ENCODE peak calls at places on chromosomes 1 and 21, in eight cellular contexts. M, Z, S, Q, B, K, C and V are unnamed samples.

GRCh38 chr1:76115186-76115585 is 40.6 kb downstream of the ST6GALNAC3 start:
- DNase-seq in M (no peak), Z (no peak), S (no peak), Q (no peak), B (no peak), K (no peak), C (no peak), V (no peak)

GRCh38 chr1:145706282-145706681 is 886 bp downstream of the PDZK1 start:
- DNase-seq in M (no peak), Z (no peak), S (peak), Q (no peak), B (no peak), K (no peak), C (no peak), V (no peak)

GRCh38 chr1:27487927-27488522 is 1.9 kb downstream of the WASF2 start:
- DNase-seq in M (no peak), Z (no peak), S (no peak), Q (no peak), B (no peak), K (peak), C (no peak), V (no peak)

GRCh38 chr1:40860706-40861226 is 1.4 kb downstream of the CITED4 start:
- DNase-seq in M (no peak), Z (no peak), S (no peak), Q (no peak), B (no peak), K (no peak), C (no peak), V (no peak)

GRCh38 chr1:29746076-29746665 is 509.8 kb downstream of the PTPRU start:
- DNase-seq in M (no peak), Z (no peak), S (no peak), Q (no peak), B (no peak), K (no peak), C (no peak), V (no peak)

GRCh38 chr1:115289940-115290339 is 48.1 kb downstream of the NGF start:
- DNase-seq in M (no peak), Z (no peak), S (no peak), Q (no peak), B (no peak), K (no peak), C (no peak), V (no peak)

GRCh38 chr1:4700801-4701200 is 46.4 kb downstream of the AJAP1 start:
- DNase-seq in M (no peak), Z (no peak), S (no peak), Q (no peak), B (no peak), K (peak), C (peak), V (no peak)

GRCh38 chr1:48889615-48890014 is 112.9 kb upstream of the BEND5 start:
- DNase-seq in M (no peak), Z (no peak), S (no peak), Q (no peak), B (no peak), K (no peak), C (no peak), V (no peak)

GRCh38 chr1:23370744-23371710 is 1.4 kb upstream of the ZNF436 start:
- DNase-seq in M (peak), Z (peak), S (no peak), Q (no peak), B (no peak), K (no peak), C (no peak), V (no peak)

GRCh38 chr1:58785424-58786058 is 1.7 kb upstream of the JUN start:
- DNase-seq in M (peak), Z (peak), S (peak), Q (peak), B (no peak), K (no peak), C (no peak), V (no peak)

GRCh38 chr1:14626869-14627607 is 28.6 kb downstream of the KAZN start:
- DNase-seq in M (no peak), Z (peak), S (no peak), Q (no peak), B (no peak), K (peak), C (no peak), V (no peak)

GRCh38 chr1:233105225-233105624 is 154.8 kb downstream of the NTPCR start:
- DNase-seq in M (no peak), Z (no peak), S (peak), Q (no peak), B (peak), K (no peak), C (no peak), V (no peak)

GRCh38 chr1:226708342-226708780 is 30.7 kb downstream of the ITPKB start:
- DNase-seq in M (no peak), Z (no peak), S (peak), Q (no peak), B (peak), K (no peak), C (no peak), V (no peak)

GRCh38 chr1:27521336-27522147 is 31.6 kb upstream of the WASF2 start:
- DNase-seq in M (no peak), Z (no peak), S (no peak), Q (peak), B (no peak), K (no peak), C (no peak), V (no peak)

GRCh38 chr1:222073307-222073995 is 331.6 kb upstream of the DUSP10 start:
- DNase-seq in M (no peak), Z (no peak), S (peak), Q (no peak), B (peak), K (no peak), C (no peak), V (no peak)

GRCh38 chr1:2894381-2895041 is 93.0 kb upstream of the TTC34 start:
- DNase-seq in M (no peak), Z (no peak), S (no peak), Q (no peak), B (no peak), K (no peak), C (no peak), V (no peak)

GRCh38 chr1:227357229-227358078 is 39.2 kb upstream of the CDC42BPA start:
- DNase-seq in M (no peak), Z (peak), S (peak), Q (no peak), B (peak), K (no peak), C (no peak), V (no peak)

GRCh38 chr1:159752135-159752580 is 28.6 kb upstream of the DUSP23 start:
- DNase-seq in M (no peak), Z (no peak), S (peak), Q (no peak), B (peak), K (no peak), C (no peak), V (peak)

GRCh38 chr1:247966520-247967204 is 1.6 kb downstream of the OR2AK2 start:
- DNase-seq in M (no peak), Z (no peak), S (no peak), Q (no peak), B (no peak), K (no peak), C (no peak), V (no peak)

GRCh38 chr1:55476445-55477015 is 261.4 kb upstream of the USP24 start:
- DNase-seq in M (no peak), Z (no peak), S (no peak), Q (no peak), B (no peak), K (no peak), C (no peak), V (no peak)

GRCh38 chr1:231266811-231267322 is 25.9 kb downstream of the GNPAT start:
- DNase-seq in M (no peak), Z (no peak), S (peak), Q (no peak), B (no peak), K (no peak), C (no peak), V (no peak)

GRCh38 chr1:211900411-211900810 is 69.8 kb upstream of the LPGAT1 start:
- DNase-seq in M (no peak), Z (no peak), S (no peak), Q (no peak), B (no peak), K (no peak), C (no peak), V (no peak)

GRCh38 chr1:220278991-220279390 is 6.7 kb upstream of the RAB3GAP2 start:
- DNase-seq in M (no peak), Z (no peak), S (peak), Q (no peak), B (no peak), K (no peak), C (no peak), V (no peak)

GRCh38 chr1:227917081-227917950 is 30.4 kb downstream of the WNT9A start:
- DNase-seq in M (no peak), Z (no peak), S (no peak), Q (no peak), B (no peak), K (peak), C (peak), V (no peak)

GRCh38 chr1:37167479-37167878 is 133.2 kb upstream of the GRIK3 start:
- DNase-seq in M (no peak), Z (no peak), S (no peak), Q (no peak), B (no peak), K (no peak), C (no peak), V (no peak)

GRCh38 chr1:161486806-161487482 is 18.3 kb upstream of the FCGR2A start:
- DNase-seq in M (peak), Z (peak), S (peak), Q (peak), B (peak), K (peak), C (peak), V (peak)

GRCh38 chr1:8551057-8551456 is 233.1 kb downstream of the SLC45A1 start:
- DNase-seq in M (no peak), Z (no peak), S (no peak), Q (no peak), B (no peak), K (no peak), C (no peak), V (no peak)

GRCh38 chr1:6167391-6168303 is 12.5 kb downstream of the CHD5 start:
- DNase-seq in M (no peak), Z (no peak), S (no peak), Q (no peak), B (no peak), K (no peak), C (no peak), V (no peak)

GRCh38 chr1:221315330-221315729 is 426.6 kb downstream of the DUSP10 start:
- DNase-seq in M (no peak), Z (no peak), S (peak), Q (no peak), B (peak), K (no peak), C (no peak), V (no peak)

GRCh38 chr1:226407199-226407496 is 745 bp downstream of the PARP1 start:
- DNase-seq in M (no peak), Z (no peak), S (no peak), Q (no peak), B (no peak), K (no peak), C (no peak), V (no peak)

GRCh38 chr21:38843806-38844479 is 38.2 kb downstream of the ETS2 start:
- DNase-seq in M (no peak), Z (no peak), S (peak), Q (no peak), B (no peak), K (no peak), C (no peak), V (no peak)

GRCh38 chr1:83901547-83902155 is 97.3 kb downstream of the TTLL7 start:
- DNase-seq in M (no peak), Z (no peak), S (peak), Q (no peak), B (peak), K (no peak), C (no peak), V (no peak)

GRCh38 chr21:41801256-41801655 is 34.4 kb upstream of the RIPK4 start:
- DNase-seq in M (no peak), Z (no peak), S (no peak), Q (no peak), B (no peak), K (no peak), C (no peak), V (no peak)

GRCh38 chr1:25731626-25732370 is 68.2 kb upstream of the SELENON start:
- DNase-seq in M (no peak), Z (no peak), S (no peak), Q (no peak), B (no peak), K (no peak), C (no peak), V (no peak)